ENCODE peak calls at places on chromosomes 3 and 15, in four cellular contexts. J, W, I and K are unnamed samples.

GRCh38 chr3:5347486-5347885 is 160.0 kb downstream of the EDEM1 start:
- DNase-seq in J (no peak), W (no peak), I (no peak), K (no peak)

GRCh38 chr15:49843725-49844124 is 222.9 kb downstream of the DTWD1 start:
- DNase-seq in J (no peak), W (no peak), I (no peak), K (no peak)

GRCh38 chr3:97744289-97744688 is 20.3 kb upstream of the ARL6 start:
- DNase-seq in J (no peak), W (no peak), I (no peak), K (no peak)

GRCh38 chr3:27976933-27977332 is 254.8 kb upstream of the EOMES start:
- DNase-seq in J (peak; percentile 10), W (no peak), I (no peak), K (no peak)

GRCh38 chr15:43516801-43517353 is 531 bp upstream of the MAP1A start:
- DNase-seq in J (peak; percentile 68), W (no peak), I (no peak), K (no peak)

GRCh38 chr15:94080989-94081605 is 150.3 kb upstream of the MCTP2 start:
- DNase-seq in J (no peak), W (no peak), I (no peak), K (no peak)

GRCh38 chr15:40267670-40268069 is 15.2 kb downstream of the ANKRD63 start:
- DNase-seq in J (no peak), W (no peak), I (no peak), K (no peak)

GRCh38 chr15:100201376-100202280 is 140.1 kb downstream of the ADAMTS17 start:
- DNase-seq in J (no peak), W (no peak), I (no peak), K (no peak)

GRCh38 chr3:122989856-122990575 is 37.5 kb downstream of the SEMA5B start:
- DNase-seq in J (no peak), W (no peak), I (no peak), K (no peak)

GRCh38 chr3:134860141-134860540 is 65.1 kb downstream of the EPHB1 start:
- DNase-seq in J (no peak), W (no peak), I (no peak), K (no peak)

GRCh38 chr3:20140881-20141280 is 45.1 kb downstream of the SGO1 start:
- DNase-seq in J (no peak), W (no peak), I (no peak), K (no peak)

GRCh38 chr15:59953392-59953883 is 50.7 kb upstream of the FOXB1 start:
- DNase-seq in J (no peak), W (no peak), I (no peak), K (no peak)

GRCh38 chr15:60673918-60674558 is 195.1 kb upstream of the ICE2 start:
- DNase-seq in J (peak; percentile 96), W (peak; percentile 13), I (no peak), K (peak; percentile 58)

GRCh38 chr3:4980229-4981159 is 1.3 kb downstream of the BHLHE40 start:
- DNase-seq in J (peak; percentile 92), W (peak; percentile 65), I (peak; percentile 82), K (peak; percentile 90)

GRCh38 chr15:51681303-51681963 is at the start of gene SCG3:
- DNase-seq in J (peak; percentile 65), W (peak; percentile 47), I (peak; percentile 79), K (peak; percentile 25)

GRCh38 chr3:105780114-105780513 is 88.7 kb downstream of the CBLB start:
- DNase-seq in J (peak; percentile 58), W (no peak), I (no peak), K (no peak)

GRCh38 chr15:70566047-70566835 is 197.1 kb downstream of the UACA start:
- DNase-seq in J (no peak), W (no peak), I (no peak), K (no peak)

GRCh38 chr3:168248383-168249047 is 152.8 kb upstream of the GOLIM4 start:
- DNase-seq in J (peak; percentile 47), W (no peak), I (no peak), K (peak; percentile 0)

GRCh38 chr15:83305696-83306291 is 21.3 kb upstream of the BNC1 start:
- DNase-seq in J (peak; percentile 57), W (peak; percentile 33), I (no peak), K (no peak)

GRCh38 chr3:149215474-149215873 is 6.2 kb downstream of the CP start:
- DNase-seq in J (no peak), W (peak; percentile 50), I (no peak), K (no peak)

GRCh38 chr15:77497108-77497737 is 76.5 kb downstream of the HMG20A start:
- DNase-seq in J (no peak), W (no peak), I (no peak), K (no peak)

GRCh38 chr15:51600114-51600513 is 22.5 kb downstream of the DMXL2 start:
- DNase-seq in J (peak; percentile 43), W (no peak), I (no peak), K (no peak)

GRCh38 chr3:13598201-13598600 is 49.3 kb downstream of the FBLN2 start:
- DNase-seq in J (no peak), W (no peak), I (no peak), K (no peak)

GRCh38 chr15:70299931-70300858 is 202.5 kb upstream of the TLE3 start:
- DNase-seq in J (no peak), W (no peak), I (no peak), K (no peak)

GRCh38 chr3:50150863-50151686 is 4.0 kb upstream of the SEMA3F start:
- DNase-seq in J (no peak), W (no peak), I (no peak), K (no peak)

GRCh38 chr3:180358179-180358578 is 243.8 kb upstream of the TTC14 start:
- DNase-seq in J (peak; percentile 58), W (no peak), I (no peak), K (no peak)

GRCh38 chr15:28269097-28269496 is 52.9 kb downstream of the HERC2 start:
- DNase-seq in J (no peak), W (no peak), I (no peak), K (no peak)

GRCh38 chr15:92683511-92683834 is 27.9 kb upstream of the FAM174B start:
- DNase-seq in J (no peak), W (peak; percentile 50), I (no peak), K (peak; percentile 68)

GRCh38 chr3:71305246-71306206 is 278.0 kb downstream of the FOXP1 start:
- DNase-seq in J (peak; percentile 57), W (peak; percentile 70), I (no peak), K (no peak)

GRCh38 chr3:180528843-180529242 is 73.1 kb upstream of the TTC14 start:
- DNase-seq in J (no peak), W (no peak), I (no peak), K (no peak)

GRCh38 chr3:8625991-8626390 is 18.6 kb downstream of the SSUH2 start:
- DNase-seq in J (peak; percentile 54), W (no peak), I (no peak), K (no peak)
- TF ChIP-seq MAFK in J (no peak), W (no peak), I (no peak), K (no peak)

GRCh38 chr15:22902981-22903380 is 64.5 kb downstream of the NIPA2 start:
- DNase-seq in J (no peak), W (no peak), I (no peak), K (no peak)
- TF ChIP-seq SMC3 in J (no peak), W (no peak), I (no peak), K (no peak)

GRCh38 chr3:133413166-133414020 is 13.5 kb downstream of the BFSP2 start:
- DNase-seq in J (peak; percentile 58), W (no peak), I (no peak), K (no peak)

GRCh38 chr3:133408961-133409360 is 9.1 kb downstream of the BFSP2 start:
- DNase-seq in J (peak; percentile 64), W (no peak), I (no peak), K (no peak)

GRCh38 chr3:133414021-133414392 is 14.2 kb downstream of the BFSP2 start:
- DNase-seq in J (no peak), W (no peak), I (no peak), K (no peak)

GRCh38 chr3:133410191-133410892 is 10.5 kb downstream of the BFSP2 start:
- DNase-seq in J (no peak), W (no peak), I (no peak), K (no peak)

DNA sequence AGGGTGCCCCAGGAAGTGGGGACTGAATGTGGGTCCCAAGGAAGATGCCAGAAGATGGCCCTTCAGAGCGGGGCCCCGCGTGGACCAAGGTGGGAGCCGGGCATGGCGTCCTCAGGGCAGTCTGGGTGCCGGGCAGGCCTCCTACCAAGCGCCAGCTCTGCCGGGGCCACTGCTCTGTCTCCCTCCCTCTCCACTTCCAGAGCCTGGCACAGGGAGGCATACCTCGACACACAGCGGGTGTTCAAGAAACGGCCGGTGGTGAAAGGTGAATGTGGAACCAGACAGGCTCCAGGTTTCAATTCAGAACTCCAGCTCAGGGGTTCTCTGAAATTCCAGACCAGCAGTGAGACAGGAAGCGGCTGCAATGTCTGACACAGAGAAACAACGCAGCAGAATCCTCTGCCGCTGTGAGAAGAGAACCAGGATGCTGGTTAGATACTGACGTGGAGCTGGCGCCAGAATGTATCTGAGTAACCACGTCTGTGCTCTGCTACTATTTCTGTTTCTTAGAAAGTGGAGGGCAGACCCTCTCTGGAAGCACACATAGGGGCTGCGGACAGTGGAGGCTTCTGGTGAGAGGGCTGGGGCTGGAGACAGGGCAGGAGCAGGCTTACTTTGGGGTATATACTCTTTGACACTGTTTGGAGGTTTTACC is 12.8 kb downstream of the BFSP2 start:
- DNase-seq in J (peak; percentile 85), W (no peak), I (no peak), K (no peak)
- TF ChIP-seq USF2 in J (no peak), W (no peak), I (no peak), K (no peak)

GRCh38 chr15:63749330-63749942 is 84.3 kb downstream of the HERC1 start:
- DNase-seq in J (peak; percentile 4), W (no peak), I (no peak), K (no peak)

GRCh38 chr15:63755162-63755561 is 78.6 kb downstream of the HERC1 start:
- DNase-seq in J (no peak), W (no peak), I (no peak), K (no peak)

GRCh38 chr15:63752979-63753378 is 80.8 kb downstream of the HERC1 start:
- DNase-seq in J (no peak), W (no peak), I (no peak), K (no peak)

GRCh38 chr15:63752075-63752684 is 81.6 kb downstream of the HERC1 start:
- DNase-seq in J (peak; percentile 65), W (peak; percentile 61), I (peak; percentile 33), K (peak; percentile 64)
- TF ChIP-seq MAFK in J (peak; percentile 89), W (peak; percentile 97), I (peak; percentile 77), K (peak; percentile 99)

DNA sequence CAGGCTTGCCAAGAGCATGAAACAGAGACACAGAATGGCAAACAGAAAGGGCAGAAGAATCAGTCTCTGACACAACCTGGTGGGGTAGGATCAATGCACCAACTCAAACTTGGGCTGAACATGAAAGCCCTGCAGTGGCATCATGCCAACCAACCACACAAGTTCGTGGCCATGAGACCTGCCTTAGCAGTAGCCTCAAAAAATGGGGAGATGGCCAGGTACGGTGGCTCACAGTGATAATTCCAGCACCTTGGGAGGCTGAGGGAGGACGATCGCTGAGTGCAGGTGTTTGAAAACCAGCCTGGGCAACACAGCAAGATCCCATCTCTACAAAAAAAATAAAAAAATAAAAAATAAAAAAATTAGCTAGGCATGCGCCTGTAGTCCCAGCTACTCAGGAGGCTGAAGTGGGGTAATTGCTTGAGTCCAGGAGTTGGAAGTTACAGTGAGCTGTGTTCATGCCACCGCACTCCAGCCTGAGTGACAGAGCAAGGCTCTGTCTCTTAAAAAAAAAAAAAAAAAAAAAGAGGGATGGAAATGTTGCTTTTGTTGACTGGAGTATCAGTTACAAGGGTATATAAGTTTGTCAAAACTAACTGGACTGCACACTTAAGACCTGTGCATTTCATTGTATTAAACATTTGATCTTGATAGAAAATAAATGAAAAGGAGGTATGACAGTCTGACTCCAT is 93.4 kb downstream of the XXYLT1 start:
- DNase-seq in J (no peak), W (no peak), I (no peak), K (no peak)
- TF ChIP-seq SMC3 in J (no peak), W (no peak), I (no peak), K (no peak)